ENCODE peak calls at places on chromosomes 12 and 14, in ten cellular contexts. B, E, C, O, L, N, F, V, G and H are unnamed samples.

GRCh38 chr12:2575245-2575644 is 219.5 kb upstream of the FKBP4 start:
- DNase-seq in O (no peak), B (no peak), N (no peak), F (no peak), C (no peak), G (no peak), L (no peak), E (no peak), V (peak; percentile 22), H (no peak)

GRCh38 chr14:90551070-90551704 is 154.4 kb downstream of the CALM1 start:
- DNase-seq in O (no peak), L (no peak), N (no peak), V (no peak), B (no peak), G (peak; percentile 83), E (no peak), C (peak; percentile 21), F (no peak), H (no peak)

GRCh38 chr12:116135209-116135930 is 142.1 kb downstream of the MED13L start:
- DNase-seq in O (peak; percentile 73), F (peak; percentile 28), G (no peak), N (peak; percentile 40), C (no peak), B (peak; percentile 28), L (no peak), V (no peak), E (no peak), H (peak; percentile 28)

GRCh38 chr12:111546758-111547383 is 52.2 kb downstream of the ATXN2 start:
- DNase-seq in C (no peak), B (no peak), O (peak; percentile 29), E (no peak), L (no peak), N (no peak), F (no peak), V (no peak), G (no peak), H (no peak)

GRCh38 chr12:3032770-3033537 is 44.2 kb upstream of the TSPAN9 start:
- DNase-seq in G (no peak), C (no peak), N (no peak), F (no peak), B (no peak), L (no peak), E (no peak), V (no peak), O (peak; percentile 38), H (peak; percentile 79)

GRCh38 chr14:49461529-49462401 is 124.4 kb downstream of the RPS29 start:
- DNase-seq in C (no peak), N (peak; percentile 78), L (no peak), G (no peak), B (peak; percentile 69), O (peak; percentile 58), V (no peak), F (peak; percentile 18), E (peak; percentile 62), H (peak; percentile 28)

GRCh38 chr14:28754209-28754985 is 12.2 kb upstream of the FOXG1 start:
- DNase-seq in L (no peak), V (no peak), N (no peak), F (peak; percentile 57), B (peak; percentile 77), G (no peak), C (no peak), O (peak; percentile 33), E (no peak), H (peak; percentile 42)

GRCh38 chr12:124105546-124105945 is 132.5 kb downstream of the ZNF664 start:
- DNase-seq in L (no peak), E (no peak), G (no peak), B (no peak), C (no peak), F (no peak), N (no peak), V (no peak), O (no peak), H (no peak)

DNA sequence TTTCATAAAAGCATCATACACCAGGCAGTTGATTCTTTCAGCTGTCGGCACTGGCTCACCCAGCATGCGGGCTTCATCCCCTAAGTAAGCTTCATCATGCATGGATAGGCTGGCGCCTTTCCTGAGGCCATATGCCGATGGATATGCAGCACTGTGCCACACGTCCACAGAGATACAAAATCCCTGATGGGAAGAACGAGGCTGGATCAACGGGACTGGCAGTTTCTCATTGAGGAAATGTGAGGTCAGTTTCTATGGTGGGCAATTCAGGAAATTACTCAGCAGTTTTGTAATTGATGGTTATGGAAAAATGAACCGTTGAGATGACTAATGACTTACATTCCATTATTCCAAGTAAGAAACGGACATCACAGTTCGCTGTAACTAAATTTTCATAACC is 453.8 kb downstream of the TMEM121 start:
- DNase-seq in O (no peak), C (no peak), B (no peak), G (no peak), F (no peak), V (no peak), L (no peak), N (no peak), E (no peak), H (no peak)
- H3K9me3 ChIP-seq in O (no peaks in the 10 kb centered on the region), C (no peaks in the 10 kb centered on the region), B (no peaks in the 10 kb centered on the region), G (no peaks in the 10 kb centered on the region), F (no peaks in the 10 kb centered on the region), V (no peaks in the 10 kb centered on the region), L (no peaks in the 10 kb centered on the region), N (no peaks in the 10 kb centered on the region), E (no peaks in the 10 kb centered on the region), H (no peaks in the 10 kb centered on the region)

GRCh38 chr14:69260979-69261605 is 1.1 kb downstream of the GALNT16 start:
- DNase-seq in N (no peak), O (peak; percentile 46), E (peak; percentile 39), C (peak; percentile 74), B (no peak), G (peak; percentile 40), L (no peak), F (peak; percentile 72), V (no peak), H (peak; percentile 37)
- TF ChIP-seq CTCF in N (peak; percentile 43), O (peak; percentile 58), E (peak; percentile 66), C (peak; percentile 45), B (peak; percentile 72), G (peak; percentile 38), L (peak; percentile 20), F (peak; percentile 68), V (peak; percentile 54), H (peak; percentile 53)

GRCh38 chr12:69585189-69586062 is at the start of gene CCT2:
- DNase-seq in G (peak; percentile 96), B (peak; percentile 90), C (peak; percentile 97), O (peak; percentile 97), N (peak; percentile 88), L (peak; percentile 95), V (peak; percentile 98), E (peak; percentile 98), F (peak; percentile 91), H (peak; percentile 98)
- TF ChIP-seq POLR2A in G (peak; percentile 82), B (peak; percentile 99), C (peak; percentile 75), O (peak; percentile 50), N (peak; percentile 86), L (peak; percentile 70), V (peak; percentile 64), E (peak; percentile 81), F (peak; percentile 98), H (peak; percentile 84)

DNA sequence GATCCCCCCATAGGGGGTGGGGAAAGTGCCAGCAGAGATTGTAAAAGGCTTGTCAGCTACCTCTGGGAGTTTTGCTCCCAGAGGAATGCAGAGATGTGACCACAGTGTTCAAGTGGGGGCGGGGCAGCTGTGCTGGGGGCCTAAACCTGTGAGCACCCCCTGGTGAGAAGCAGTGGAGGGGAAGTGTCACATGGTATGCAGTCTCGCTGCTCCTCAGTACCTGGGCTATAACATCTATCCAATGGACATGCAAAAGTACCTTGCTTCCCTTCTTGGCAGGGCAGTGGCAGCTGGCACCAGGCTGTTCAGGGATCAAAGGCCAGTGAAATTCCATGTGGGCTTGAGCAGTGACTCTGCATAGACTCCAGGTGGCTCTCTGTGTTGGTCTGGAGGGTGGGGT is 20.3 kb downstream of the OR4K2 start:
- DNase-seq in F (no peak), C (no peak), B (no peak), E (no peak), N (no peak), G (no peak), V (no peak), O (no peak), L (no peak), H (no peak)
- H3K9me3 ChIP-seq in F (peaks cover 20% of the 10 kb centered on the region), C (no peaks in the 10 kb centered on the region), B (peaks cover 86% of the 10 kb centered on the region), E (peaks cover 60% of the 10 kb centered on the region), N (peaks cover 42% of the 10 kb centered on the region), G (no peaks in the 10 kb centered on the region), V (peaks cover 28% of the 10 kb centered on the region), O (peaks cover 10% of the 10 kb centered on the region), L (peaks cover 28% of the 10 kb centered on the region), H (no peaks in the 10 kb centered on the region)

GRCh38 chr12:51821423-51822260 is 26.9 kb downstream of the FIGNL2 start:
- DNase-seq in N (no peak), L (no peak), B (no peak), F (no peak), V (no peak), O (no peak), E (no peak), G (no peak), C (no peak), H (no peak)

GRCh38 chr12:51822956-51823355 is 25.6 kb downstream of the FIGNL2 start:
- DNase-seq in N (no peak), B (no peak), L (no peak), F (no peak), V (no peak), E (no peak), G (no peak), O (no peak), C (no peak), H (no peak)

GRCh38 chr12:51819851-51820720 is 28.4 kb downstream of the FIGNL2 start:
- DNase-seq in F (peak; percentile 67), C (no peak), O (no peak), N (no peak), L (peak; percentile 22), B (no peak), G (peak; percentile 33), E (peak; percentile 19), V (no peak), H (peak; percentile 60)

GRCh38 chr12:51822261-51822616 is 26.3 kb downstream of the FIGNL2 start:
- DNase-seq in O (no peak), E (no peak), G (no peak), V (no peak), B (no peak), C (no peak), F (no peak), N (no peak), L (no peak), H (no peak)

GRCh38 chr12:51820721-51821422 is 27.6 kb downstream of the FIGNL2 start:
- DNase-seq in N (no peak), C (peak; percentile 63), B (no peak), O (peak; percentile 26), E (peak; percentile 51), V (no peak), G (peak; percentile 54), L (peak; percentile 36), F (peak; percentile 82), H (peak; percentile 56)
- TF ChIP-seq CTCF in N (peak; percentile 25), C (no peak), B (no peak), O (no peak), E (no peak), V (no peak), G (no peak), L (no peak), F (peak; percentile 88), H (no peak)

GRCh38 chr12:98503593-98504367 is 11.6 kb upstream of the TMPO start:
- DNase-seq in L (peak; percentile 87), B (peak; percentile 84), V (peak; percentile 97), O (peak; percentile 95), F (peak; percentile 73), E (peak; percentile 95), N (peak; percentile 89), G (peak; percentile 97), C (peak; percentile 95), H (peak; percentile 89)
- TF ChIP-seq POLR2A in L (no peak), B (peak; percentile 74), V (no peak), O (no peak), F (peak; percentile 44), E (peak; percentile 71), N (peak; percentile 56), G (peak; percentile 34), C (no peak), H (peak; percentile 54)